ENCODE peak calls at places on chromosome 9, in seven cellular contexts. X is heart left ventricle; O is fibroblast of lung; Q is effector memory CD4-positive, alpha-beta T cell; D is SJSA1; L is mesenchymal stem cell; H is endothelial cell of umbilical vein. G is an unnamed sample.

GRCh38 chr9:108185613-108186012 is 670.2 kb downstream of the ACTL7B start:
- DNase-seq in X (no peak), O (no peak), Q (no peak), D (no peak), L (no peak), H (no peak), G (no peak)

GRCh38 chr9:72149231-72149975 is at the start of gene GDA:
- DNase-seq in X (no peak), O (no peak), Q (no peak), D (no peak), L (no peak), H (no peak), G (no peak)

GRCh38 chr9:87270241-87271234 is 227.1 kb upstream of the DAPK1 start:
- DNase-seq in X (peak; percentile 63), O (peak; percentile 49), Q (no peak), D (peak; percentile 48), L (peak; percentile 80), H (peak; percentile 70), G (no peak)

GRCh38 chr9:115327441-115328122 is 209.6 kb upstream of the TNC start:
- DNase-seq in X (no peak), O (no peak), Q (no peak), D (no peak), L (peak; percentile 30), H (no peak), G (peak; percentile 23)

GRCh38 chr9:93086445-93087224 is 9.4 kb upstream of the CARD19 start:
- DNase-seq in X (no peak), O (no peak), Q (no peak), D (no peak), L (no peak), H (no peak), G (no peak)

GRCh38 chr9:122551371-122551770 is 1.5 kb upstream of the OR1N2 start:
- DNase-seq in X (no peak), O (no peak), Q (no peak), D (no peak), L (no peak), H (no peak), G (no peak)

GRCh38 chr9:74803366-74804017 is 84.2 kb downstream of the TRPM6 start:
- DNase-seq in X (no peak), O (no peak), Q (no peak), D (no peak), L (no peak), H (no peak), G (no peak)

GRCh38 chr9:31137151-31137849 is 1247.1 kb upstream of the ACO1 start:
- DNase-seq in X (no peak), O (peak; percentile 90), Q (no peak), D (peak; percentile 39), L (peak; percentile 92), H (no peak), G (no peak)

GRCh38 chr9:23321049-23321448 is 505.0 kb downstream of the ELAVL2 start:
- DNase-seq in X (no peak), O (no peak), Q (no peak), D (no peak), L (no peak), H (no peak), G (no peak)

GRCh38 chr9:117729375-117729774 is 25.2 kb downstream of the TLR4 start:
- DNase-seq in X (peak; percentile 27), O (no peak), Q (no peak), D (no peak), L (no peak), H (no peak), G (no peak)

GRCh38 chr9:734831-735511 is 106.5 kb upstream of the DMRT1 start:
- DNase-seq in X (peak; percentile 56), O (peak; percentile 98), Q (no peak), D (peak; percentile 75), L (peak; percentile 94), H (peak; percentile 98), G (no peak)

GRCh38 chr9:107637421-107638420 is 148.2 kb upstream of the KLF4 start:
- DNase-seq in X (peak; percentile 95), O (peak; percentile 100), Q (no peak), D (peak; percentile 90), L (peak; percentile 99), H (peak; percentile 99), G (peak; percentile 61)

GRCh38 chr9:123834907-123835562 is 94.9 kb downstream of the DENND1A start:
- DNase-seq in X (no peak), O (peak; percentile 43), Q (no peak), D (no peak), L (peak; percentile 48), H (peak; percentile 46), G (no peak)

GRCh38 chr9:79213417-79214125 is 358.2 kb upstream of the TLE4 start:
- DNase-seq in X (no peak), O (no peak), Q (no peak), D (no peak), L (no peak), H (no peak), G (no peak)

GRCh38 chr9:82091610-82092009 is 103.0 kb downstream of the SPATA31D1 start:
- DNase-seq in X (no peak), O (no peak), Q (no peak), D (no peak), L (no peak), H (no peak), G (no peak)

GRCh38 chr9:121369595-121370265 is at the start of gene STOM:
- DNase-seq in X (peak; percentile 94), O (peak; percentile 94), Q (peak; percentile 60), D (peak; percentile 75), L (peak; percentile 84), H (peak; percentile 89), G (peak; percentile 69)

GRCh38 chr9:126706698-126707053 is 92.9 kb downstream of the LMX1B start:
- DNase-seq in X (no peak), O (no peak), Q (no peak), D (no peak), L (no peak), H (no peak), G (no peak)

GRCh38 chr9:130756037-130756436 is 62.5 kb downstream of the EXOSC2 start:
- DNase-seq in X (no peak), O (no peak), Q (no peak), D (no peak), L (peak; percentile 32), H (peak; percentile 79), G (no peak)

GRCh38 chr9:83059417-83059816 is 3.5 kb downstream of the RASEF start:
- DNase-seq in X (no peak), O (no peak), Q (no peak), D (no peak), L (no peak), H (no peak), G (no peak)

GRCh38 chr9:92963831-92964606 is 16.7 kb downstream of the FGD3 start:
- DNase-seq in X (no peak), O (no peak), Q (peak; percentile 68), D (no peak), L (no peak), H (no peak), G (no peak)

DNA sequence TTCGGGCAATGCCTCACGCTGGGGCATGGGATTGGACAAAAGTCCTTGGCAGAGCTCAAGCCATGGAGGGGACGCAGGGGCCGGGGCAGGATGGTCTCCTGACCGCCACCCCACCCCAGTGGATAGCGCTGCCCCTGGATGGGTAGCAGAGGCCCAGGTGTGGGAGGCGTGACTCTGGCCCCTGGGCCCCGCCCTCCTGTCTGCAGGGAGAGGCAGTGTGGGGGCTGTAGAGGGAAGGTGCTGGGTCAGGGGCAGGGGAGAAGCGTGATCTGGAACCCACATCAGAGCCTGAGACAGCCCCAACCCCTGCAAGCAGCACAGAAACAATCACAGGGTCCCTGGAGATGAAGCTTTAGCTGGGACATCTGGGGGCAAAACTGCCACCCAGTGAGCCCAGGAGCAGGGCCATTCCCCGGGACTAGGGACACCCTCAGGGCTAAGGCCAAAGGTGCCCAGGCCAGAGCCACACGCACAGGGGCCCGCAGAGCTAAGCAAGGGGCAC is 36.2 kb downstream of the NACC2 start:
- DNase-seq in X (no peak), O (no peak), Q (no peak), D (no peak), L (no peak), H (no peak), G (no peak)
- H3K4me1 ChIP-seq in X (peaks cover 32% of the 10 kb centered on the region), O (no peaks in the 10 kb centered on the region), Q (peaks cover 5% of the 10 kb centered on the region), D (peaks cover 23% of the 10 kb centered on the region), L (peaks cover 40% of the 10 kb centered on the region), H (peaks cover 3% of the 10 kb centered on the region), G (no peaks in the 10 kb centered on the region)

GRCh38 chr9:113886933-113887332 is 10.8 kb downstream of the ZNF618 start:
- DNase-seq in X (no peak), O (no peak), Q (no peak), D (no peak), L (peak; percentile 29), H (peak; percentile 74), G (no peak)

GRCh38 chr9:113887436-113887835 is 11.3 kb downstream of the ZNF618 start:
- DNase-seq in X (no peak), O (no peak), Q (no peak), D (no peak), L (no peak), H (peak; percentile 55), G (no peak)

GRCh38 chr9:113888976-113889375 is 12.9 kb downstream of the ZNF618 start:
- DNase-seq in X (no peak), O (no peak), Q (no peak), D (no peak), L (no peak), H (no peak), G (no peak)

GRCh38 chr9:113886471-113886870 is 10.4 kb downstream of the ZNF618 start:
- DNase-seq in X (no peak), O (peak; percentile 31), Q (no peak), D (no peak), L (peak; percentile 55), H (peak; percentile 11), G (no peak)

DNA sequence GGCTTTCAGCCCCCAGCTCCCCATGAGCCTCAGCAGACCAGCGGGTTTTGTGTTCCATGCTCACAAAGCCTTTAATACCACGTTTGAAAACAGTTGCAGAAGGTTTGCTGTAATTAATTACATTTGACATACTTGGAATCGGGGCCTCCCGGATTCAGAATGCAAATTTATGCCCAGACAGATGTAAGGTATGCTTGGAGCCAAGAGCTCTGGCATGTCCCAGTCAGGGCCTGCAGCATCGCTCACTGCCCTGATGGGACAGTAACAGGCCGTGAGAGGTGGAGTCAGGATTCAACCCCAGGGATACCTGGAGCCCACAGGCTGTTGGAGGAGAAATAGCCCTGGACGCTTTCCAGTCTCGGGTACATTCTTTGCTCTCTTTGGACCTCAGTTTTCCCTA is 12.3 kb downstream of the ZNF618 start:
- DNase-seq in X (no peak), O (no peak), Q (no peak), D (no peak), L (no peak), H (no peak), G (no peak)
- H3K4me1 ChIP-seq in X (peaks cover 24% of the 10 kb centered on the region), O (peaks cover 5% of the 10 kb centered on the region), Q (no peaks in the 10 kb centered on the region), D (peaks cover 5% of the 10 kb centered on the region), L (peaks cover 8% of the 10 kb centered on the region), H (peaks cover 22% of the 10 kb centered on the region), G (no peaks in the 10 kb centered on the region)

GRCh38 chr9:14279671-14280070 is 34.3 kb downstream of the NFIB start:
- DNase-seq in X (no peak), O (no peak), Q (no peak), D (no peak), L (no peak), H (no peak), G (no peak)
- H3K4me1 ChIP-seq in X (peaks cover 96% of the 10 kb centered on the region), O (peaks cover 24% of the 10 kb centered on the region), Q (no peaks in the 10 kb centered on the region), D (peaks cover 78% of the 10 kb centered on the region), L (peaks cover 2% of the 10 kb centered on the region), H (peaks cover 51% of the 10 kb centered on the region), G (no peaks in the 10 kb centered on the region)

DNA sequence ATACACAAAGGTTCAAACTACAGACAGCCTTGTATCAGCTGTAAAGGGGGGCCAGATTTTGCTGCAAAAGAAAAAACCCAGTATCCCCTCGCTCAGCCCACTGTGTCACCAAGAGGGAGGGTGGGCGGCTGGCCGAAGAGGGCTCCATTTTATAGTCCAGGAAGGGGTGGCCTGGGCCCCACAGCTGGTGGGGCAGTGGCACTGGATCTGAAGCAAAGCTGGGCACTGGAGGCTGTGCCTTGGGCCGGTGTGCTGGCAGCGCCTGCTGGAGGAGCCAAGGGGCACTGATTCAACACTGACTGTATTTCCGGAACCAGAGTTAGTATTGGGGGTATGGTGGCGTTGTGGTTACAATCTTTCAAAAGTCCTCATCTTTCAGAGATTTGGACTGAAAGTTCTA is 9.1 kb downstream of the BRD3 start:
- DNase-seq in X (no peak), O (no peak), Q (no peak), D (no peak), L (no peak), H (peak; percentile 25), G (no peak)
- H3K4me1 ChIP-seq in X (peaks cover 73% of the 10 kb centered on the region), O (peaks cover 10% of the 10 kb centered on the region), Q (peaks cover 19% of the 10 kb centered on the region), D (no peaks in the 10 kb centered on the region), L (peaks cover 78% of the 10 kb centered on the region), H (peaks cover 8% of the 10 kb centered on the region), G (peaks cover 54% of the 10 kb centered on the region)